ENCODE peak calls at places on chromosome 22, in ten cellular contexts. Z is stimulated activated CD4-positive, alpha-beta T cell treated with anti-CD3 and anti-CD28 coated beads, TNF-alpha, amount 100 ng/mL, for 24 hours; F is DMS153; T is NCI-H2029; N is cardiac fibroblast; H is activated CD4-positive, alpha-beta T cell treated with anti-CD3 and anti-CD28 coated beads, Interleukin-2, amount 10 ng/mL, durations not matched to agents 7 days and 5 days; V is neural progenitor cell; X is vagina; G is activated gamma-delta T cell treated with Interleukin-2 at 50 U/mL for 16 hours; I is memory B cell. P is an unnamed sample.

GRCh38 chr22:28310299-28310698 is 369.3 kb downstream of the TTC28 start:
- DNase-seq in T (no peak), F (no peak), G (no peak), Z (no peak), X (no peak), N (no peak), I (no peak), V (no peak), H (no peak), P (no peak)

GRCh38 chr22:23393721-23394320 is 186.3 kb downstream of the IGLL1 start:
- DNase-seq in T (no peak), V (no peak), X (no peak), Z (no peak), G (no peak), F (no peak), I (no peak), H (no peak), N (no peak), P (no peak)

GRCh38 chr22:44206696-44207095 is 26.0 kb downstream of the PARVG start:
- DNase-seq in T (no peak), X (no peak), G (no peak), H (no peak), V (no peak), F (no peak), I (no peak), N (no peak), Z (no peak), P (no peak)

GRCh38 chr22:19523240-19524169 is 705 bp downstream of the CLDN5 start:
- DNase-seq in V (peak; percentile 79), T (peak; percentile 25), H (no peak), G (no peak), I (no peak), X (no peak), F (peak; percentile 6), Z (no peak), N (peak; percentile 47), P (no peak)

GRCh38 chr22:31005535-31005934 is 36.5 kb downstream of the TUG1 start:
- DNase-seq in F (no peak), G (no peak), H (no peak), X (no peak), Z (no peak), T (no peak), V (no peak), I (no peak), N (no peak), P (no peak)

GRCh38 chr22:49760280-49760629 is 67.4 kb downstream of the BRD1 start:
- DNase-seq in V (no peak), X (no peak), H (no peak), I (no peak), N (no peak), T (no peak), G (no peak), F (peak; percentile 50), Z (no peak), P (no peak)

GRCh38 chr22:42937164-42937854 is 77.6 kb downstream of the PACSIN2 start:
- DNase-seq in N (peak; percentile 87), G (no peak), Z (no peak), H (peak; percentile 39), T (no peak), F (no peak), I (peak; percentile 44), V (no peak), X (no peak), P (peak; percentile 37)

GRCh38 chr22:45083659-45084305 is 74.0 kb upstream of the PHF21B start:
- DNase-seq in G (no peak), X (no peak), I (no peak), H (no peak), F (no peak), V (no peak), Z (no peak), T (no peak), N (peak; percentile 78), P (no peak)

GRCh38 chr22:38935023-38935422 is 22.4 kb upstream of the APOBEC3A start:
- DNase-seq in H (no peak), T (peak; percentile 95), F (peak; percentile 97), N (no peak), G (no peak), Z (no peak), X (no peak), V (no peak), I (no peak), P (no peak)

GRCh38 chr22:50737728-50738648 is at the start of gene ACR:
- DNase-seq in N (no peak), T (no peak), F (no peak), X (no peak), G (peak; percentile 2), I (no peak), Z (no peak), H (peak; percentile 3), V (no peak), P (no peak)

GRCh38 chr22:27937453-27937852 is 18.4 kb upstream of the PITPNB start:
- DNase-seq in I (no peak), G (no peak), H (no peak), X (no peak), T (no peak), Z (no peak), F (no peak), N (no peak), V (no peak), P (no peak)

GRCh38 chr22:33335611-33336279 is 277.6 kb upstream of the SYN3 start:
- DNase-seq in Z (no peak), T (no peak), N (no peak), H (no peak), I (no peak), G (no peak), F (no peak), X (no peak), V (no peak), P (no peak)

GRCh38 chr22:50612715-50613221 is 12.2 kb downstream of the MAPK8IP2 start:
- DNase-seq in G (no peak), N (no peak), T (peak; percentile 14), H (peak; percentile 22), F (peak; percentile 41), Z (no peak), I (no peak), X (no peak), V (peak; percentile 52), P (no peak)

GRCh38 chr22:29385748-29386147 is 2.6 kb downstream of the AP1B1 start:
- DNase-seq in H (no peak), G (no peak), V (no peak), X (no peak), T (no peak), I (peak; percentile 77), N (no peak), Z (no peak), F (no peak), P (peak; percentile 84)

GRCh38 chr22:50551160-50551752 is 5.6 kb downstream of the KLHDC7B start:
- DNase-seq in I (no peak), N (no peak), G (no peak), H (no peak), X (no peak), F (no peak), V (no peak), Z (no peak), T (no peak), P (no peak)

GRCh38 chr22:44337658-44338004 is 24.9 kb upstream of the SHISAL1 start:
- DNase-seq in T (peak; percentile 41), N (peak; percentile 70), Z (no peak), X (no peak), H (no peak), F (peak; percentile 69), G (no peak), V (peak; percentile 48), I (no peak), P (no peak)

GRCh38 chr22:48605856-48606255 is 1221.8 kb downstream of the BRD1 start:
- DNase-seq in N (no peak), Z (no peak), X (no peak), T (peak; percentile 50), F (peak; percentile 32), I (no peak), G (no peak), V (no peak), H (no peak), P (no peak)

GRCh38 chr22:37082251-37082650 is 27.3 kb downstream of the TMPRSS6 start:
- DNase-seq in F (no peak), I (no peak), N (no peak), G (no peak), H (peak; percentile 23), Z (no peak), X (no peak), T (no peak), V (no peak), P (no peak)

P was measured in stimulated activated naive B cell treated with anti-CD40 and anti-IgM and Interleukin-4, amounts not matched to agents 10 μg/mL and 1 μg/mL and 100 μg/mL, for 72 hours.